ENCODE peak calls at places on chromosome 16, in ten cellular contexts. R is A172; F is SW480; X is cardiac fibroblast; T is NCI-H1092; O is fibroblast of the conjunctiva; Y is naive thymus-derived CD4-positive, alpha-beta T cell; S is type B pancreatic cell; A is GF-D8; L is COLO829. J is an unnamed sample.

GRCh38 chr16:67164599-67165061 is at the start of gene HSF4:
- DNase-seq in R (no peak), F (no peak), X (peak), T (no peak), O (no peak), Y (no peak), S (no peak), A (no peak), L (no peak), J (no peak)

GRCh38 chr16:67269766-67270165 is 9.6 kb upstream of the PLEKHG4 start:
- DNase-seq in R (peak), F (no peak), X (peak), T (no peak), O (no peak), Y (no peak), S (no peak), A (no peak), L (no peak), J (peak)

GRCh38 chr16:11949527-11949926 is 7.7 kb upstream of the NPIPB2 start:
- DNase-seq in R (peak), F (peak), X (peak), T (peak), O (peak), Y (no peak), S (no peak), A (no peak), L (no peak), J (peak)

GRCh38 chr16:23337836-23338550 is 35.9 kb downstream of the SCNN1B start:
- DNase-seq in R (no peak), F (no peak), X (no peak), T (no peak), O (no peak), Y (no peak), S (no peak), A (no peak), L (no peak), J (no peak)

GRCh38 chr16:10181196-10182162 is 749 bp downstream of the GRIN2A start:
- DNase-seq in R (no peak), F (no peak), X (peak), T (no peak), O (peak), Y (no peak), S (peak), A (no peak), L (peak), J (peak)

GRCh38 chr16:83443972-83444371 is 363.8 kb upstream of the HSBP1 start:
- DNase-seq in R (no peak), F (no peak), X (no peak), T (no peak), O (no peak), Y (no peak), S (no peak), A (no peak), L (no peak), J (no peak)

GRCh38 chr16:30972872-30973271 is 12.1 kb upstream of the HSD3B7 start:
- DNase-seq in R (no peak), F (no peak), X (peak), T (no peak), O (no peak), Y (no peak), S (no peak), A (no peak), L (no peak), J (peak)

GRCh38 chr16:28491080-28491969 is 549 bp downstream of the CLN3 start:
- DNase-seq in R (no peak), F (peak), X (peak), T (no peak), O (no peak), Y (no peak), S (no peak), A (peak), L (no peak), J (peak)

GRCh38 chr16:81542609-81543570 is 98.3 kb downstream of the CMIP start:
- DNase-seq in R (no peak), F (no peak), X (no peak), T (no peak), O (no peak), Y (no peak), S (no peak), A (no peak), L (no peak), J (no peak)

GRCh38 chr16:8623634-8624033 is 2.1 kb downstream of the METTL22 start:
- DNase-seq in R (peak), F (no peak), X (peak), T (no peak), O (no peak), Y (no peak), S (no peak), A (no peak), L (no peak), J (peak)

GRCh38 chr16:86818701-86819522 is 240.6 kb downstream of the FOXL1 start:
- DNase-seq in R (no peak), F (no peak), X (no peak), T (no peak), O (no peak), Y (no peak), S (no peak), A (no peak), L (no peak), J (peak)

GRCh38 chr16:48393843-48394703 is 8.9 kb upstream of the SIAH1 start:
- DNase-seq in R (no peak), F (no peak), X (peak), T (no peak), O (peak), Y (no peak), S (no peak), A (no peak), L (no peak), J (no peak)

GRCh38 chr16:21656795-21657768 is 4.7 kb upstream of the IGSF6 start:
- DNase-seq in R (peak), F (peak), X (peak), T (no peak), O (peak), Y (peak), S (no peak), A (no peak), L (peak), J (peak)

GRCh38 chr16:57941016-57941656 is 29.8 kb downstream of the CNGB1 start:
- DNase-seq in R (peak), F (no peak), X (peak), T (peak), O (no peak), Y (no peak), S (no peak), A (no peak), L (no peak), J (no peak)

GRCh38 chr16:3696425-3697218 is 20.7 kb downstream of the TRAP1 start:
- DNase-seq in R (peak), F (no peak), X (peak), T (no peak), O (peak), Y (no peak), S (no peak), A (no peak), L (no peak), J (no peak)

GRCh38 chr16:55116165-55116894 is 185.7 kb downstream of the IRX5 start:
- DNase-seq in R (peak), F (no peak), X (no peak), T (no peak), O (no peak), Y (no peak), S (no peak), A (no peak), L (peak), J (no peak)

GRCh38 chr16:9849697-9850245 is 332.5 kb downstream of the GRIN2A start:
- DNase-seq in R (no peak), F (no peak), X (no peak), T (no peak), O (no peak), Y (no peak), S (no peak), A (no peak), L (no peak), J (no peak)

GRCh38 chr16:73447850-73448249 is 399.9 kb upstream of the ZFHX3 start:
- DNase-seq in R (no peak), F (no peak), X (no peak), T (no peak), O (no peak), Y (no peak), S (no peak), A (no peak), L (no peak), J (no peak)

GRCh38 chr16:57690782-57691471 is 3.7 kb upstream of the DRC7 start:
- DNase-seq in R (no peak), F (no peak), X (no peak), T (no peak), O (no peak), Y (no peak), S (no peak), A (no peak), L (no peak), J (no peak)

GRCh38 chr16:14196539-14196938 is 125.4 kb downstream of the MRTFB start:
- DNase-seq in R (no peak), F (no peak), X (no peak), T (no peak), O (no peak), Y (peak), S (no peak), A (no peak), L (peak), J (no peak)

GRCh38 chr16:58459344-58460218 is 40.4 kb upstream of the NDRG4 start:
- DNase-seq in R (peak), F (peak), X (peak), T (no peak), O (no peak), Y (no peak), S (no peak), A (no peak), L (peak), J (no peak)

GRCh38 chr16:29806641-29807425 is 504 bp downstream of the MAZ start:
- DNase-seq in R (no peak), F (peak), X (peak), T (peak), O (no peak), Y (no peak), S (no peak), A (peak), L (no peak), J (peak)

GRCh38 chr16:83895942-83896341 is 3.0 kb upstream of the MLYCD start:
- DNase-seq in R (no peak), F (no peak), X (no peak), T (no peak), O (no peak), Y (no peak), S (no peak), A (no peak), L (no peak), J (no peak)

GRCh38 chr16:80612461-80613017 is 71.7 kb downstream of the DYNLRB2 start:
- DNase-seq in R (no peak), F (no peak), X (no peak), T (no peak), O (no peak), Y (no peak), S (no peak), A (no peak), L (no peak), J (no peak)

GRCh38 chr16:67286441-67287235 is 7.3 kb downstream of the PLEKHG4 start:
- DNase-seq in R (peak), F (no peak), X (no peak), T (no peak), O (no peak), Y (no peak), S (no peak), A (no peak), L (no peak), J (no peak)

J was measured in mesendoderm.